ENCODE peak calls at places on chromosome 19, in four cellular contexts. T, S, G and R are unnamed samples.

GRCh38 chr19:49690073-49690655 is 752 bp upstream of the CPT1C start:
- DNase-seq in S (no peak), G (no peak), T (no peak), R (peak; percentile 38)

GRCh38 chr19:48858984-48859710 is 9.3 kb downstream of the PLEKHA4 start:
- DNase-seq in T (no peak), S (no peak), G (peak; percentile 69), R (no peak)

GRCh38 chr19:40277356-40277755 is 7.8 kb downstream of the AKT2 start:
- DNase-seq in T (no peak), G (no peak), S (no peak), R (no peak)

GRCh38 chr19:16106121-16106520 is 5.6 kb upstream of the RAB8A start:
- DNase-seq in S (peak; percentile 53), G (no peak), T (no peak), R (peak; percentile 49)

GRCh38 chr19:4496304-4496703 is 22.0 kb downstream of the PLIN4 start:
- DNase-seq in G (no peak), T (no peak), S (no peak), R (no peak)

GRCh38 chr19:35689836-35690235 is 14.5 kb upstream of the ZBTB32 start:
- DNase-seq in T (no peak), S (no peak), G (no peak), R (no peak)

GRCh38 chr19:15551183-15552004 is 43.1 kb downstream of the CYP4F22 start:
- DNase-seq in G (no peak), S (no peak), T (no peak), R (peak; percentile 23)

GRCh38 chr19:36009220-36009619 is 607 bp upstream of the SYNE4 start:
- DNase-seq in T (peak; percentile 55), G (peak; percentile 82), S (peak; percentile 48), R (peak; percentile 58)

GRCh38 chr19:5113101-5113557 is 144.2 kb downstream of the KDM4B start:
- DNase-seq in G (no peak), S (peak; percentile 64), T (no peak), R (peak; percentile 60)

GRCh38 chr19:38529610-38530009 is 88.1 kb downstream of the MAP4K1 start:
- DNase-seq in T (no peak), G (no peak), S (no peak), R (no peak)

GRCh38 chr19:43957891-43958290 is 6.9 kb downstream of the ZNF221 start:
- DNase-seq in S (peak; percentile 89), G (no peak), T (no peak), R (no peak)

GRCh38 chr19:7483720-7484201 is 5.1 kb downstream of the PEX11G start:
- DNase-seq in G (no peak), T (no peak), S (no peak), R (no peak)

GRCh38 chr19:12757544-12758274 is 6.1 kb downstream of the BEST2 start:
- DNase-seq in T (peak; percentile 80), S (peak; percentile 61), G (peak; percentile 95), R (peak; percentile 89)

GRCh38 chr19:33459691-33460090 is 61.9 kb downstream of the PEPD start:
- DNase-seq in S (no peak), T (no peak), G (no peak), R (no peak)

GRCh38 chr19:10636304-10636972 is 11.1 kb downstream of the SLC44A2 start:
- DNase-seq in T (no peak), G (peak; percentile 57), S (no peak), R (no peak)

GRCh38 chr19:40802300-40803169 is 3.5 kb downstream of the EGLN2 start:
- DNase-seq in S (no peak), G (no peak), T (no peak), R (no peak)

GRCh38 chr19:39324242-39324842 is 3.7 kb upstream of the LRFN1 start:
- DNase-seq in S (no peak), G (no peak), T (no peak), R (no peak)

GRCh38 chr19:5032101-5032967 is 63.4 kb downstream of the KDM4B start:
- DNase-seq in G (no peak), S (no peak), T (no peak), R (no peak)

GRCh38 chr19:41540041-41540695 is 35.8 kb upstream of the CEACAM21 start:
- DNase-seq in T (no peak), S (no peak), G (no peak), R (peak; percentile 48)

GRCh38 chr19:16338470-16339360 is 14.1 kb downstream of the KLF2 start:
- DNase-seq in T (no peak), S (peak; percentile 96), G (no peak), R (peak; percentile 42)

GRCh38 chr19:40803857-40804782 is 5.1 kb downstream of the EGLN2 start:
- DNase-seq in T (no peak), G (no peak), S (no peak), R (peak; percentile 64)

GRCh38 chr19:50379602-50380001 is 3.3 kb downstream of the NR1H2 start:
- DNase-seq in S (no peak), G (no peak), T (no peak), R (no peak)

GRCh38 chr19:13029893-13030292 is 34.6 kb downstream of the NFIX start:
- DNase-seq in G (peak; percentile 73), T (no peak), S (no peak), R (no peak)

GRCh38 chr19:56637976-56638555 is 4.9 kb upstream of the SMIM17 start:
- DNase-seq in G (peak; percentile 85), S (peak; percentile 65), T (peak; percentile 90), R (peak; percentile 93)

GRCh38 chr19:29277107-29277506 is 64.2 kb upstream of the UQCRFS1 start:
- DNase-seq in G (peak; percentile 57), T (no peak), S (no peak), R (peak; percentile 89)

GRCh38 chr19:14473915-14474578 is 1.1 kb downstream of the PTGER1 start:
- DNase-seq in T (no peak), G (peak; percentile 47), S (no peak), R (no peak)

GRCh38 chr19:11538232-11539036 is at the start of gene CNN1:
- DNase-seq in G (peak; percentile 83), S (peak; percentile 90), T (no peak), R (peak; percentile 98)

GRCh38 chr19:42246143-42246868 is 3.9 kb upstream of the GSK3A start:
- DNase-seq in S (peak; percentile 83), T (no peak), G (peak; percentile 77), R (peak; percentile 82)

GRCh38 chr19:16066611-16067104 is 9.6 kb upstream of the TPM4 start:
- DNase-seq in T (no peak), S (peak; percentile 76), G (no peak), R (no peak)

GRCh38 chr19:28847468-28847867 is 365.5 kb downstream of the UQCRFS1 start:
- DNase-seq in S (peak; percentile 10), G (no peak), T (no peak), R (peak; percentile 56)

GRCh38 chr19:10766049-10766623 is 48.3 kb downstream of the DNM2 start:
- DNase-seq in G (no peak), S (no peak), T (no peak), R (no peak)

GRCh38 chr19:13082192-13083007 is 20.3 kb downstream of the LYL1 start:
- DNase-seq in S (peak; percentile 62), T (no peak), G (no peak), R (peak; percentile 89)

GRCh38 chr19:19737559-19738332 is 4.8 kb upstream of the ZNF14 start:
- DNase-seq in S (no peak), G (no peak), T (no peak), R (no peak)

GRCh38 chr19:4328243-4328990 is 10.2 kb downstream of the STAP2 start:
- DNase-seq in G (peak; percentile 97), S (peak; percentile 74), T (peak; percentile 97), R (peak; percentile 97)

GRCh38 chr19:49210108-49210900 is 52.7 kb downstream of the TRPM4 start:
- DNase-seq in G (peak; percentile 91), T (peak; percentile 57), S (no peak), R (peak; percentile 91)

GRCh38 chr19:1018393-1018792 is 2.5 kb downstream of the TMEM259 start:
- DNase-seq in S (no peak), T (no peak), G (no peak), R (no peak)

GRCh38 chr19:1019980-1020867 is 699 bp downstream of the TMEM259 start:
- DNase-seq in G (no peak), S (no peak), T (no peak), R (peak; percentile 64)

GRCh38 chr19:1019616-1019961 is 1.3 kb downstream of the TMEM259 start:
- DNase-seq in S (no peak), T (no peak), G (no peak), R (no peak)

GRCh38 chr19:1018932-1019615 is 1.8 kb downstream of the TMEM259 start:
- DNase-seq in G (no peak), T (no peak), S (no peak), R (no peak)

DNA sequence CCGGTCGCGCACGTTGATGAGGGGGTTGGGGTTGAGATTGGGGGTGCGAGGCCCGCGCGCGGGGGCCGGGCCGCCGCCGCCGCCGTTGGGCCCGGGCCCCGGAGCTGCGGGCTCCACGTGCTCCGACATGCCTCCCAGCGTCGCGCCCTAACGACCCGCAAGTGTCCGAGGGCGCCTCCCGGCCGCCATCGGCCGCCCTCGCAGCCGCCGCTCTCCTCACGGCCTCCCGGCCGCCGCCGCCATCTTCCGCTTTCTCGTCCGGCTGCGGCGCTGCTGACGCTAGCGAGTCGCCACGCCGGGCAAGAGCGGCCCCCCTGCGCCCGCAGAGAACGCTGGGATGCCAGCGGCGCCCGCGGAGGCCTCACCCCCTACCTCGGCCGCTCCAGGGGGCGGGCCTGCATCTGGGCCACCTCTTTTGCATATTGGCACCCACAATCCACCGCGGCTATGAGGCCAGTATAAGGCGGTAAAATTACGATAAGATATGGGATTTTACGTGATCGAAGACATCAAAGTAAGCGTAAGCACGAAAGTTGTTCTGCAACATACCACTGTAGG is at the start of gene TMEM259:
- DNase-seq in T (peak; percentile 98), G (peak; percentile 97), S (peak; percentile 96), R (peak; percentile 97)
- H2BK5ac ChIP-seq in T (peak within 1 kb of the TSS; percentile 0), G (peak within 1 kb of the TSS; percentile 97), S (peak within 1 kb of the TSS; percentile 97), R (peak within 1 kb of the TSS; percentile 64)

GRCh38 chr19:6218497-6219146 is 61.2 kb downstream of the MLLT1 start:
- DNase-seq in S (peak; percentile 75), T (peak; percentile 88), G (peak; percentile 99), R (peak; percentile 90)
- H2BK5ac ChIP-seq in S (no peak overlapping the region), T (peak overlapping the region; percentile 100), G (peak overlapping the region; percentile 30), R (no peak overlapping the region)

GRCh38 chr19:45368737-45369340 is 1.5 kb downstream of the ERCC2 start:
- DNase-seq in G (no peak), T (no peak), S (no peak), R (peak; percentile 67)
- H2BK5ac ChIP-seq in G (no peak overlapping the region), T (no peak overlapping the region), S (no peak overlapping the region), R (no peak overlapping the region)

GRCh38 chr19:55441692-55442321 is 1.3 kb downstream of the SHISA7 start:
- DNase-seq in G (peak; percentile 92), T (no peak), S (no peak), R (peak; percentile 56)
- H2BK5ac ChIP-seq in G (no peak overlapping the region), T (no peak overlapping the region), S (no peak overlapping the region), R (no peak overlapping the region)